ENCODE peak calls at places on chromosomes 5 and 9, in eight cellular contexts. X is HFF-Myc, G is COR-L47, A is substantia nigra, D is left cardiac atrium, W is upper lobe of right lung, L is A673, R is NCI-H1092 treated with DMSO at 0.1 percent for 48 hours. M is an unnamed sample.

GRCh38 chr5:54315736-54316135 is 5.4 kb upstream of the ARL15 start:
- DNase-seq in L (no peak), D (no peak), W (no peak), R (no peak), G (no peak), X (no peak), A (no peak), M (no peak)

GRCh38 chr5:81183811-81184748 is 49.0 kb upstream of the CKMT2 start:
- DNase-seq in G (no peak), R (no peak), L (no peak), A (no peak), W (no peak), X (no peak), D (no peak), M (no peak)

GRCh38 chr5:96489518-96489917 is 56.5 kb upstream of the PCSK1 start:
- DNase-seq in A (no peak), L (peak), R (no peak), W (no peak), D (no peak), X (no peak), G (no peak), M (no peak)

GRCh38 chr5:74173260-74173659 is 467.3 kb downstream of the ENC1 start:
- DNase-seq in W (no peak), X (no peak), G (no peak), R (no peak), D (no peak), A (no peak), L (peak), M (no peak)

GRCh38 chr5:172553838-172554344 is 87.2 kb upstream of the NEURL1B start:
- DNase-seq in X (no peak), G (no peak), D (no peak), W (no peak), A (no peak), R (no peak), L (no peak), M (no peak)

GRCh38 chr5:107539163-107539445 is 131.6 kb downstream of the EFNA5 start:
- DNase-seq in L (no peak), D (no peak), W (no peak), A (no peak), R (no peak), G (no peak), X (no peak), M (no peak)

GRCh38 chr5:55316289-55316688 is 8.5 kb downstream of the MTREX start:
- DNase-seq in W (no peak), D (no peak), A (no peak), R (no peak), L (no peak), G (no peak), X (no peak), M (no peak)

GRCh38 chr5:75654693-75655315 is 43.6 kb downstream of the ANKDD1B start:
- DNase-seq in A (no peak), X (no peak), R (no peak), D (peak), L (no peak), W (no peak), G (no peak), M (no peak)

GRCh38 chr9:82531795-82532194 is 531.1 kb downstream of the RASEF start:
- DNase-seq in X (no peak), D (no peak), W (no peak), R (no peak), G (no peak), A (no peak), L (no peak), M (no peak)

M was measured in glomerular endothelial cell.